ENCODE peak calls at places on chromosomes 13 and 19, in eight cellular contexts. J, B, H, D, Q, M, L and W are unnamed samples.

GRCh38 chr13:29817604-29818378 is 32.6 kb downstream of the UBL3 start:
- DNase-seq in J (no peak), B (no peak), H (no peak), D (no peak), Q (no peak), M (no peak), L (no peak), W (peak)

GRCh38 chr19:3360494-3361383 is 5.6 kb upstream of the NFIC start:
- DNase-seq in J (no peak), B (peak), H (peak), D (peak), Q (peak), M (no peak), L (no peak), W (peak)

GRCh38 chr19:11203194-11204075 is 6.1 kb upstream of the KANK2 start:
- DNase-seq in J (no peak), B (peak), H (no peak), D (peak), Q (peak), M (no peak), L (no peak), W (no peak)

GRCh38 chr19:57578487-57579205 is at the start of gene ZNF416:
- DNase-seq in J (peak), B (peak), H (peak), D (peak), Q (peak), M (peak), L (peak), W (peak)

GRCh38 chr19:22545751-22546150 is 88.4 kb upstream of the ZNF492 start:
- DNase-seq in J (peak), B (no peak), H (no peak), D (peak), Q (no peak), M (no peak), L (peak), W (peak)

GRCh38 chr19:1000095-1000494 is at the start of gene GRIN3B:
- DNase-seq in J (peak), B (no peak), H (peak), D (peak), Q (peak), M (no peak), L (peak), W (no peak)

GRCh38 chr19:43636121-43636683 is 3.4 kb downstream of the CADM4 start:
- DNase-seq in J (no peak), B (peak), H (no peak), D (no peak), Q (no peak), M (no peak), L (no peak), W (no peak)

GRCh38 chr13:91174886-91175501 is 172.5 kb upstream of the MIR17HG start:
- DNase-seq in J (no peak), B (no peak), H (no peak), D (no peak), Q (no peak), M (no peak), L (no peak), W (no peak)

GRCh38 chr19:28710278-28710677 is 502.7 kb downstream of the UQCRFS1 start:
- DNase-seq in J (no peak), B (no peak), H (no peak), D (peak), Q (no peak), M (peak), L (peak), W (peak)

GRCh38 chr13:25046274-25046984 is 49.5 kb upstream of the PABPC3 start:
- DNase-seq in J (no peak), B (no peak), H (peak), D (no peak), Q (no peak), M (no peak), L (no peak), W (no peak)

GRCh38 chr19:41705393-41706174 is 2.8 kb upstream of the CEACAM5 start:
- DNase-seq in J (no peak), B (no peak), H (no peak), D (peak), Q (no peak), M (no peak), L (no peak), W (no peak)

GRCh38 chr13:107994137-107994536 is 221.2 kb downstream of the LIG4 start:
- DNase-seq in J (no peak), B (no peak), H (no peak), D (peak), Q (no peak), M (no peak), L (no peak), W (no peak)

DNA sequence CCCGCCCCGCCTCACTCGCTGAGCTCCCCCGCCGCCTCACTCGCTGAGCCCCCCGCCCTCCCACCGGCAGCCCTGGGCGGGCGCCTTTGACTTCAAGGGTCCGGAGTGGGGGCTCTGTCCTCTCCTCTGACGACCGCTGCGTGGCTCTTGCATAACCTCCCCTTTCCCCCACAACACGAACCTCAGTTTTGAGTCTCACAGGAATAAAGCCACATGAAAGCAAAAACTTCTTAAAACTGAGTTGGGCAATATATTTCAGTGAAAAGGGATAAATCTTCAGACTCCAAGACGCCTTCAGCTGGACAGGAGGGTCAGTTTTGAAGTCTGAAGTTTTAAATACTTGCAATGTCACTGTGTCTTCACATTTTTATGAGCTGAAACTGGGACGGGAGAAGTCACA is 70.6 kb upstream of the C13orf46 start:
- DNase-seq in J (no peak), B (no peak), H (no peak), D (no peak), Q (no peak), M (no peak), L (no peak), W (peak)
- H3K27ac ChIP-seq in J (peak), B (peak), H (no peak), D (no peak), Q (no peak), M (peak), L (no peak), W (peak)

DNA sequence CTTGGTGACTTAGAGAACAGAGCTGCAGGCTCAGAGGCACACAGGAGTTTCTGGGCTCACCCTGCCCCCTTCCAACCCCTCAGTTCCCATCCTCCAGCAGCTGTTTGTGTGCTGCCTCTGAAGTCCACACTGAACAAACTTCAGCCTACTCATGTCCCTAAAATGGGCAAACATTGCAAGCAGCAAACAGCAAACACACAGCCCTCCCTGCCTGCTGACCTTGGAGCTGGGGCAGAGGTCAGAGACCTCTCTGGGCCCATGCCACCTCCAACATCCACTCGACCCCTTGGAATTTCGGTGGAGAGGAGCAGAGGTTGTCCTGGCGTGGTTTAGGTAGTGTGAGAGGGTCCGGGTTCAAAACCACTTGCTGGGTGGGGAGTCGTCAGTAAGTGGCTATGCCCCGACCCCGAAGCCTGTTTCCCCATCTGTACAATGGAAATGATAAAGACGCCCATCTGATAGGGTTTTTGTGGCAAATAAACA is 9.9 kb downstream of the APOC1 start:
- DNase-seq in J (no peak), B (no peak), H (no peak), D (no peak), Q (no peak), M (no peak), L (no peak), W (no peak)
- TF ChIP-seq POLR2AphosphoS5 in J (no peak), B (no peak), H (no peak), D (no peak), Q (no peak), M (no peak), L (no peak), W (no peak)

DNA sequence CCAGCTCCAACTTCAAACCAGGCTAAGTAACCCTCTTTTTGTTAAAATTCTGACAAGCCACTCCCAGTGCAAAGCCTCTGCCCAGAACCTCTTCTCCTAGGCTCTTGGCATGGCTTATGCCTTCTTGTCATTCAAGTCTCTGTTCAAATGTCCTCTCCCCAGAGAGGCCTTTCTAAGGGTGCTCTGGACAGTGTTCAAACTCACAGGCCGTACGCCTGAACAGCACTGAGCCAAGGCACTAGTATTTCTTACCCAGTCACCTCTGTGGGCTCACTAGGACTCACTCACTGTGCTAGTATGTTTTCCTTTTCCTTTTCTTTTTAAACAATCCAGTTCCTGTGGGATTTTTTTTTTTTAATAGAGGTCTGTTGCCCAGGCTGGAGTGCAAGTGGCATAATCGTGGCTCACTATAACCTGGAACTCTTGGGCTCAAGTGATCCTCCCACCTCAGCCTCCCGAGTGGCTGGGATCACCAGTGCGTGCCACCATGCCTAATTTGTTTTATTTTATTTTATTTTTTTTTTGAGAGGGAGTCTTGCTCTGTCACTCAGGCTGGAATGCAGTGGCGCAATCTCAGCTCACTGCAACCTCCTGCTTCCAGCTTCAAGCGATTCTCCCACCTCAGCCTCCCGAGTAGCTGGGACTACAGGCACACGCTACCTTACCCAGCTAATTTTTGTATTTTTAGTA is 2.3 kb upstream of the ASF1B start:
- DNase-seq in J (no peak), B (no peak), H (no peak), D (no peak), Q (no peak), M (no peak), L (no peak), W (no peak)
- H3K27ac ChIP-seq in J (peak), B (no peak), H (peak), D (no peak), Q (peak), M (peak), L (peak), W (no peak)

GRCh38 chr19:50796128-50796633 is 6.0 kb downstream of the ACP4 start:
- DNase-seq in J (no peak), B (no peak), H (no peak), D (peak), Q (no peak), M (no peak), L (no peak), W (no peak)

GRCh38 chr19:50797429-50798115 is 7.4 kb downstream of the ACP4 start:
- DNase-seq in J (no peak), B (no peak), H (no peak), D (no peak), Q (no peak), M (no peak), L (no peak), W (no peak)

GRCh38 chr19:50798116-50798942 is 8.1 kb downstream of the ACP4 start:
- DNase-seq in J (no peak), B (no peak), H (no peak), D (no peak), Q (no peak), M (no peak), L (no peak), W (no peak)

GRCh38 chr19:50795665-50796073 is 5.5 kb downstream of the ACP4 start:
- DNase-seq in J (no peak), B (no peak), H (no peak), D (peak), Q (no peak), M (no peak), L (no peak), W (peak)

DNA sequence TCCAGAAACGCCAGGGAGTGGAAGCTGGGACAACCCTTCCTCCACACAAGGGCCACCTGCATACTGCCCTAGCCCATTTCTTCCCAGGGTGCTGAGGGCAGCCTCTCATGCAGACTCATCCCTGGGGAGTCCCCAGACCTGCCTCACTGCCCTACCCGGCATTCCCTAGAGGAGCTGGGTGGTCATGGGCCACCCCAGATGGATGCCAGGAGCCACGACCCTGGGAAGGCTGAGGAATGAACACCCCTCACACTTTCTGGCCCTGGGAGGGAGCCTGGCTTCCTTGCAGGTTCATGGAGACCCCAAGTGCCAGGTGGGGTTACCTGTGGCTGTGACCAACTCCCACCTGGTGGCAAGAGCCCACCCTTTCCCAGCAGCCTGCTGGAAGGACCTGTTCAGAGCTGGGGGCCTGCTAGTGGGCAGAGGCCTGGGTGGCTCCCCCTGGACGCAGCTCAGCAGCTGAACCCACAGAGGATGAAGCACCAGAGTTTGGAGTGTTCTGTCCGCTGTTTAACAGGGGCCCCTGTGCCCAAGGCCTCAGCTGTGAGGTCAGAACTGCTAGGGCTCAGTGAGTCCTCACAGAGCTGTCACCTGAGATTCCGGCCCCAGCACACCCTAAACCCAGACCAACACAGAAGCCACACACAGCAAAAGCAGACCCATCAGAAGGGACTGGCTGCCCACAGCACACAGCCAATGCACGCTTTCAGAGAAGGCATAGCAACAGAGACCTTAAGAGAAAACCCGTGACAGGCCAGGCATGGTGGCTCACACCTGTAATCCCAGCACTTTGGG is 6.6 kb downstream of the ACP4 start:
- DNase-seq in J (no peak), B (no peak), H (no peak), D (no peak), Q (no peak), M (no peak), L (no peak), W (no peak)
- TF ChIP-seq POLR2AphosphoS5 in J (no peak), B (no peak), H (no peak), D (peak), Q (no peak), M (peak), L (peak), W (peak)

GRCh38 chr13:28492527-28493367 is 2.2 kb downstream of the FLT1 start:
- DNase-seq in J (no peak), B (no peak), H (no peak), D (no peak), Q (no peak), M (no peak), L (no peak), W (no peak)

GRCh38 chr13:28494861-28495585 is at the start of gene FLT1:
- DNase-seq in J (no peak), B (peak), H (peak), D (no peak), Q (peak), M (no peak), L (no peak), W (no peak)

GRCh38 chr13:28495586-28496564 is 947 bp upstream of the FLT1 start:
- DNase-seq in J (no peak), B (no peak), H (no peak), D (no peak), Q (no peak), M (no peak), L (no peak), W (peak)

GRCh38 chr13:28493740-28494536 is 990 bp downstream of the FLT1 start:
- DNase-seq in J (no peak), B (no peak), H (peak), D (no peak), Q (no peak), M (no peak), L (no peak), W (no peak)

DNA sequence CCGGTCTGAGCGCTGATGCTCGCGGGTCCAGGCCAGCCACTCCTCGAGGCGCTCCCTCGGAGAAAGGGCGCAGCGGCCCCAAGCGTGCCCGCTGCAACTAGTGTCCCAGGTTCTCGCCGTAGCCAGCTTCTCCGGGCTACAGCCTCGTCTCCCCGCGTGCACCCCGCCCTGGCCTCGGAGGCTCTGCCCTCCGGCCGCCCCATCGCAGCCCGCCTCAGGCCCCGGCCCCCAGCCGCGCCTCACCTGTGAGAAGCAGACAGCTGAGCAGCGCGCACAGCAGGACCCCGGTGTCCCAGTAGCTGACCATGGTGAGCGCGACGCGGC is 429 bp downstream of the FLT1 start:
- DNase-seq in J (no peak), B (no peak), H (no peak), D (no peak), Q (no peak), M (no peak), L (no peak), W (no peak)
- H3K27ac ChIP-seq in J (peak), B (peak), H (peak), D (no peak), Q (peak), M (no peak), L (no peak), W (no peak)

DNA sequence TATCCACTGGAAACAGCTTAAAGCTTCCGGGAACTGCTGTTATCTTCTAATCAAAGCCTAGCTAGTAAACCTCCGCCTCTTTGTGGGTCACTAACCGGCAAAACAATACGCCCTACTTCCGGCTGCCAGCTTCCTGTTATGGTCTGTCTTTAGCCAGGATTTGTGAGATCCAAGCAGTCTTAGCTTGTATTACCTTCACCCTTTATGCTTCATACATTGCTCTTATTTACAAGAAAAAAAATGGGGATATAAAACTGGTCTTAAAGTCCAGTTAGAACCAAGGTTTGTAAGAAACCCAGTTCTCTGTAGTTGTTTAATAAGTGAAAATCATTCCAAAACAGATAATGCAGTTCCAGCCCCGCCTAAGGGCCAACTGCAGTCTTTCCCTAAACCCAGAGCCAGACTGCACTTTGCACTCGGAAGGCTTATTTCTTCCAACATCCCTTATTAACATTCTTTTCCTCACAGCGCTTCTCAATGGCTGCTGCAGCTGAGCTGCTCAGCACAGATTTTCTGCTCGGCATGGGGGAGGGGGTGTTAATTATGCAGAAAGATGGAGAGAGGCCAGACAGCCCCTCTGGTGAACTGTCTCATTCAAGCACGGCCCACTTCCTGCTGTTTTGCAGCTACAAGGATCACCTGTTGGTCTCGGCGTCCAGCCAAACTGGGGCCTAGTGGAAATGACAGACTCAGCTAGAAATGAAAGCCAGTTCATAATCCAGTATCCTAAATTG is 368.4 kb downstream of the KLF12 start:
- DNase-seq in J (peak), B (peak), H (peak), D (peak), Q (peak), M (no peak), L (no peak), W (no peak)
- TF ChIP-seq POLR2AphosphoS5 in J (no peak), B (no peak), H (peak), D (no peak), Q (no peak), M (no peak), L (no peak), W (no peak)

DNA sequence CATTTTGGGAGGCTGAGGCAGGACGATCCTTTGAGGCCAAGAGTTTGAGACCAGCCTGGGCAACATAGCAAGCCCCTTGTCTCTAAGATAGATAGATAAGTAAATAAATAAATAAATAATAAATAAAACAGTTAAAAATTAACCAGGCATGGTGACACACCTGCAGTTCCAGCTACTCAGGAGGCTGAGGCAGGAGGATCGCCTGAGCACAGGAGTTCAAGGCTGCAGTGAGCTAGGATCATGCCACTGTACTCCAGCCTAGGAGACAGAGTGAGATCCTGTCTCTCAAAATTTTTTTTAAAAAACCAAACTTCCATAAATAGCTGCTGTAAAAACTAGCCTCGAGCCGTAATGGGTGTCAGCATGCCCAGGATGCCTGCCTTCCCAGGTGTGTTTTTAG is 14.4 kb upstream of the NAXD start:
- DNase-seq in J (no peak), B (no peak), H (no peak), D (no peak), Q (no peak), M (no peak), L (no peak), W (no peak)
- H3K27ac ChIP-seq in J (no peak), B (no peak), H (no peak), D (no peak), Q (no peak), M (no peak), L (no peak), W (no peak)

GRCh38 chr19:12289790-12290065 is 5.0 kb downstream of the ZNF44 start:
- DNase-seq in J (no peak), B (no peak), H (no peak), D (no peak), Q (no peak), M (no peak), L (no peak), W (no peak)

GRCh38 chr19:12293771-12294307 is 844 bp downstream of the ZNF44 start:
- DNase-seq in J (peak), B (peak), H (peak), D (peak), Q (peak), M (no peak), L (peak), W (peak)

GRCh38 chr19:12295191-12295590 is 508 bp upstream of the ZNF44 start:
- DNase-seq in J (no peak), B (no peak), H (no peak), D (no peak), Q (no peak), M (no peak), L (no peak), W (no peak)

GRCh38 chr19:12294308-12295158 is at the start of gene ZNF44:
- DNase-seq in J (peak), B (peak), H (peak), D (peak), Q (peak), M (peak), L (peak), W (peak)
- TF ChIP-seq POLR2AphosphoS5 in J (peak), B (peak), H (peak), D (no peak), Q (peak), M (peak), L (peak), W (no peak)